ENCODE peak calls at places on chromosome 2, in five cellular contexts. P, U, E, A and Z are unnamed samples.

GRCh38 chr2:72008608-72009007 is 139.1 kb downstream of the CYP26B1 start:
- DNase-seq in P (no peak), U (no peak), E (no peak), A (no peak), Z (peak)

GRCh38 chr2:163667064-163667887 is 68.5 kb downstream of the FIGN start:
- DNase-seq in P (no peak), U (no peak), E (no peak), A (no peak), Z (peak)

GRCh38 chr2:240390091-240391073 is 45.1 kb upstream of the GPC1 start:
- DNase-seq in P (no peak), U (no peak), E (no peak), A (no peak), Z (no peak)

GRCh38 chr2:118492335-118492734 is 355.1 kb downstream of the EN1 start:
- DNase-seq in P (peak), U (no peak), E (peak), A (no peak), Z (no peak)

GRCh38 chr2:10654069-10654468 is 35.7 kb downstream of the NOL10 start:
- DNase-seq in P (peak), U (no peak), E (no peak), A (no peak), Z (peak)

GRCh38 chr2:45711224-45711623 is 59.7 kb downstream of the PRKCE start:
- DNase-seq in P (no peak), U (no peak), E (no peak), A (no peak), Z (no peak)

GRCh38 chr2:114127372-114127771 is 237.5 kb downstream of the ACTR3 start:
- DNase-seq in P (peak), U (no peak), E (no peak), A (no peak), Z (peak)

GRCh38 chr2:158544998-158545397 is 88.2 kb downstream of the PKP4 start:
- DNase-seq in P (no peak), U (no peak), E (no peak), A (peak), Z (no peak)

GRCh38 chr2:239361311-239361642 is 39.5 kb downstream of the HDAC4 start:
- DNase-seq in P (no peak), U (no peak), E (peak), A (peak), Z (peak)

GRCh38 chr2:218010116-218010837 is 7.5 kb upstream of the TNS1 start:
- DNase-seq in P (peak), U (peak), E (peak), A (peak), Z (peak)

GRCh38 chr2:21253311-21254027 is 129.7 kb downstream of the TDRD15 start:
- DNase-seq in P (no peak), U (no peak), E (no peak), A (no peak), Z (no peak)

GRCh38 chr2:40220177-40220925 is 231.5 kb downstream of the SLC8A1 start:
- DNase-seq in P (no peak), U (no peak), E (no peak), A (no peak), Z (peak)

GRCh38 chr2:69988086-69988635 is 26.7 kb upstream of the ASPRV1 start:
- DNase-seq in P (no peak), U (no peak), E (no peak), A (no peak), Z (no peak)

GRCh38 chr2:11710210-11710609 is 36.2 kb upstream of the LPIN1 start:
- DNase-seq in P (peak), U (no peak), E (no peak), A (no peak), Z (peak)

GRCh38 chr2:225100269-225100668 is 58.0 kb upstream of the DOCK10 start:
- DNase-seq in P (no peak), U (no peak), E (peak), A (no peak), Z (peak)

GRCh38 chr2:43519711-43520221 is 76.1 kb downstream of the THADA start:
- DNase-seq in P (no peak), U (no peak), E (peak), A (peak), Z (peak)

GRCh38 chr2:150485871-150486538 is 1.5 kb downstream of the RND3 start:
- DNase-seq in P (peak), U (peak), E (peak), A (peak), Z (peak)

GRCh38 chr2:26463252-26464207 is 14.4 kb downstream of the OTOF start:
- DNase-seq in P (no peak), U (peak), E (peak), A (peak), Z (no peak)

GRCh38 chr2:118837621-118838020 is 9.8 kb downstream of the EN1 start:
- DNase-seq in P (no peak), U (no peak), E (no peak), A (no peak), Z (no peak)

GRCh38 chr2:205585451-205586045 is 96.8 kb upstream of the NRP2 start:
- DNase-seq in P (no peak), U (peak), E (no peak), A (peak), Z (no peak)

GRCh38 chr2:120949027-120949956 is 213.6 kb downstream of the GLI2 start:
- DNase-seq in P (no peak), U (peak), E (peak), A (no peak), Z (peak)

GRCh38 chr2:63827749-63828148 is 13.9 kb upstream of the UGP2 start:
- DNase-seq in P (peak), U (no peak), E (no peak), A (no peak), Z (peak)

GRCh38 chr2:141701610-141702009 is 429.2 kb downstream of the LRP1B start:
- DNase-seq in P (no peak), U (no peak), E (no peak), A (no peak), Z (no peak)

GRCh38 chr2:174846941-174847938 is 83.0 kb upstream of the CHRNA1 start:
- DNase-seq in P (peak), U (peak), E (peak), A (peak), Z (peak)

GRCh38 chr2:152472524-152472923 is 137.6 kb downstream of the FMNL2 start:
- DNase-seq in P (no peak), U (no peak), E (no peak), A (no peak), Z (no peak)

GRCh38 chr2:20525041-20526035 is 78.5 kb downstream of the RHOB start:
- DNase-seq in P (peak), U (no peak), E (no peak), A (no peak), Z (peak)

GRCh38 chr2:3302751-3303582 is 74.7 kb downstream of the EIPR1 start:
- DNase-seq in P (no peak), U (peak), E (no peak), A (peak), Z (no peak)

DNA sequence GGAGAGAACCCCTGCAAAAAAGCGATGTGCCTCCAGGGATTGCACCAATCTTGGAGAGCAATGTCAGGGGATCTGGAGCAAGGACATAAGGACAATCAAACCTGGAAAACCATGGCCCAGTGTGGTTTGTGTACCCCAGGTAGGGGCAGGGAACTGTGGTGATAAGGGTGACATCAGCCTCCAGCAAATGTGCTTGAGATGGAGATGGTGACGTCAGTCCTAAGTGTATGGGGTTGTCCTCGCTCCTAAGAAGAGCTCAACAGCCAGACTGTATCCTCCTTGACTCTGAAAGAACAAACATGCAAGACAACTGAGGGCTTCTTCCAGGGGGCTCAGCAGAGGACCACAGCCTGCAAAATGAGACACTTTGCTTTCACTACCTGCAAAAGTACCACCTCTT is 71.4 kb downstream of the FTCDNL1 start:
- DNase-seq in P (no peak), U (no peak), E (no peak), A (no peak), Z (no peak)
- TF ChIP-seq EZH2phosphoT487 in P (no peak), U (no peak), E (no peak), A (no peak), Z (no peak)

GRCh38 chr2:185567940-185568339 is 170.7 kb upstream of the FSIP2 start:
- DNase-seq in P (no peak), U (no peak), E (peak), A (no peak), Z (no peak)
- TF ChIP-seq EZH2phosphoT487 in P (no peak), U (no peak), E (no peak), A (no peak), Z (no peak)

GRCh38 chr2:37829202-37829601 is 95.9 kb upstream of the RMDN2 start:
- DNase-seq in P (peak), U (no peak), E (no peak), A (no peak), Z (peak)

GRCh38 chr2:37831081-37831780 is 93.9 kb upstream of the RMDN2 start:
- DNase-seq in P (no peak), U (no peak), E (no peak), A (no peak), Z (no peak)

GRCh38 chr2:37829616-37830385 is 95.3 kb upstream of the RMDN2 start:
- DNase-seq in P (no peak), U (no peak), E (no peak), A (no peak), Z (peak)

GRCh38 chr2:37833420-37833819 is 91.7 kb upstream of the RMDN2 start:
- DNase-seq in P (no peak), U (no peak), E (no peak), A (no peak), Z (peak)

DNA sequence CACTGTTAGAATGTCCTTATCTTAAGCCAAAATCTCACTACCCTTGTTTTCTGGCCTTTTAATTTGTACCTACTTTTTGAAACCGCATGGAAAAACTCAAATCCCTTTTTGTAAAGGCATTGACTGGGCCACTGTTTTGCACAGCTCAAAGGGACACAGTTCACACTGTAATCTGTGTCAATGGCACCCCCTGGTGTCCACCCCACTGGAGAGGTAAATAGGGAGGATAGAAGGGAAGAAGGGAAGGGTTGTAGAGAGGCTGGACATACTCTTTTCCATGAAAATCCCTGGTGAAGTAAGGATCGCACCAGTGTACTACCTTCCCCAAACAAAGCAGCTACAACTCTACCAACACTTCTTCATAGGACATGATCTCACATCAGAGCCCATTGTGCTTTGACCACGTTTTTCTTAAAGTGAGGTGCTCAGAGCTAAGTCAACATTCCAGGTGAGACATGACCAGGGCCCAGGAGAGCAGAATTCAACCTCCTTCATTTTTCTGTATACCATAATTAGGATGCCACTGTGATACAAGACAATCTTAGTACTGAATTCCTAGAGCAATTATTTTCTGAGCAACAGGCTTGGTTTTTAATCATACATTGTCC is 92.4 kb upstream of the RMDN2 start:
- DNase-seq in P (peak), U (peak), E (peak), A (peak), Z (peak)
- TF ChIP-seq EZH2phosphoT487 in P (no peak), U (no peak), E (no peak), A (no peak), Z (no peak)

GRCh38 chr2:137912358-137912757 is 51.9 kb upstream of the HNMT start:
- DNase-seq in P (no peak), U (no peak), E (no peak), A (no peak), Z (no peak)
- TF ChIP-seq EZH2phosphoT487 in P (no peak), U (no peak), E (no peak), A (no peak), Z (no peak)

GRCh38 chr2:17208511-17208910 is 309.7 kb downstream of the RAD51AP2 start:
- DNase-seq in P (no peak), U (no peak), E (peak), A (no peak), Z (peak)
- TF ChIP-seq EZH2phosphoT487 in P (no peak), U (no peak), E (no peak), A (no peak), Z (no peak)

DNA sequence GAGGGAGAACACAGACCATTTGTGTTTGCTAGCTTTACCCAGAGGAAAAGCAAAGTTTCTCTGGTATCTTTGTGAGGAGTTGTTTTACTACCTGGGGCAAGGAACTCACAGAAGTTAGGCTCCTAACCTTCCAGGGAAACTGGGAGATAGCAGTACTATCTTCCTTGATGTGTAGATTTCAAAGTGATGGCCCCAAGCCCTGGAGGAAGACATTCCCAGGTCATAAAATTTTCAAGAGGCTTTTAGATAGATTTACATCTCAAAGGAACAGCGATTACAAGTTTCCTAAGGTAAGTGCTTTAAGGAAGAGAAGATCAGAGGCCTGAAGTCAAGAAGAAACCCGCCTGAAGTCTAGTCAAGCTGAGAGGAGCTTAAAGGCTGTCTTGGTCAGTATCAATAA is 1187.8 kb upstream of the TMEFF2 start:
- DNase-seq in P (no peak), U (no peak), E (peak), A (no peak), Z (no peak)
- TF ChIP-seq EZH2phosphoT487 in P (no peak), U (no peak), E (no peak), A (no peak), Z (no peak)